ENCODE peak calls at places on chromosomes 11 and 22, in ten cellular contexts. U, E, V, X, P, R, K, M, C and O are unnamed samples.

GRCh38 chr22:29072193-29072978 is 449 bp upstream of the KREMEN1 start:
- DNase-seq in X (peak; percentile 92), R (peak; percentile 69), V (peak; percentile 77), M (peak; percentile 86), P (peak; percentile 83), E (peak; percentile 80), U (peak; percentile 75), K (peak; percentile 60), C (peak; percentile 95), O (peak; percentile 92)

GRCh38 chr11:7592706-7593105 is 78.9 kb downstream of the PPFIBP2 start:
- DNase-seq in E (no peak), C (peak; percentile 90), R (no peak), K (no peak), V (no peak), U (no peak), P (no peak), X (peak; percentile 89), M (peak; percentile 66), O (no peak)

GRCh38 chr11:17683378-17684161 is 35.8 kb upstream of the MYOD1 start:
- DNase-seq in E (no peak), M (peak; percentile 71), K (no peak), R (no peak), C (peak; percentile 48), V (no peak), U (no peak), P (no peak), X (peak; percentile 62), O (no peak)

GRCh38 chr11:79018371-79018849 is 422.4 kb downstream of the TENM4 start:
- DNase-seq in X (peak; percentile 93), E (no peak), U (no peak), V (no peak), C (no peak), K (no peak), R (no peak), P (no peak), M (no peak), O (peak; percentile 44)

GRCh38 chr22:36562261-36562835 is 33.4 kb upstream of the EIF3D start:
- DNase-seq in V (no peak), E (no peak), U (no peak), P (no peak), K (no peak), X (peak; percentile 51), C (peak; percentile 65), M (peak; percentile 41), R (no peak), O (no peak)

GRCh38 chr11:37320921-37321320 is 722.9 kb upstream of the RAG2 start:
- DNase-seq in R (no peak), P (no peak), V (no peak), U (no peak), C (peak; percentile 90), E (no peak), K (no peak), X (no peak), M (no peak), O (no peak)

GRCh38 chr11:62340269-62340901 is 3.1 kb downstream of the ASRGL1 start:
- DNase-seq in R (peak; percentile 44), U (peak; percentile 42), C (peak; percentile 65), E (peak; percentile 35), V (peak; percentile 34), X (peak; percentile 65), K (peak; percentile 41), P (no peak), M (peak; percentile 33), O (peak; percentile 42)

GRCh38 chr11:11416502-11416901 is 63.5 kb upstream of the CSNK2A3 start:
- DNase-seq in V (no peak), U (no peak), M (no peak), C (no peak), E (no peak), R (no peak), K (no peak), P (no peak), X (no peak), O (no peak)

GRCh38 chr11:125090816-125091215 is 20.6 kb downstream of the TMEM218 start:
- DNase-seq in V (no peak), X (no peak), M (no peak), P (no peak), U (no peak), K (no peak), E (no peak), C (no peak), R (no peak), O (peak; percentile 19)

GRCh38 chr11:10728779-10729472 is 22.1 kb upstream of the CTR9 start:
- DNase-seq in C (no peak), P (no peak), E (no peak), R (no peak), M (no peak), V (no peak), X (peak; percentile 62), K (no peak), U (no peak), O (no peak)

GRCh38 chr22:17471901-17472566 is 91.3 kb upstream of the SLC25A18 start:
- DNase-seq in U (no peak), V (no peak), K (no peak), P (no peak), M (no peak), R (no peak), X (peak; percentile 3), C (peak; percentile 4), E (no peak), O (no peak)

GRCh38 chr11:76007179-76007578 is 192.2 kb downstream of the UVRAG start:
- DNase-seq in X (no peak), M (no peak), U (no peak), C (no peak), E (no peak), R (no peak), V (no peak), K (no peak), P (no peak), O (no peak)

GRCh38 chr22:23110922-23111527 is 30.8 kb downstream of the RSPH14 start:
- DNase-seq in U (no peak), C (peak; percentile 7), E (no peak), V (no peak), M (no peak), P (peak; percentile 51), R (no peak), K (no peak), X (no peak), O (no peak)

GRCh38 chr11:18001191-18001590 is 11.7 kb downstream of the SERGEF start:
- DNase-seq in V (no peak), M (no peak), K (no peak), X (peak; percentile 55), P (no peak), E (no peak), R (no peak), C (no peak), U (no peak), O (no peak)

GRCh38 chr22:33860386-33860785 is 59.9 kb downstream of the LARGE1 start:
- DNase-seq in P (no peak), V (no peak), M (no peak), U (no peak), K (no peak), C (no peak), R (no peak), E (no peak), X (no peak), O (no peak)

GRCh38 chr11:111183706-111184105 is 61.8 kb upstream of the POU2AF2 start:
- DNase-seq in K (no peak), V (no peak), R (no peak), P (no peak), X (peak; percentile 68), U (no peak), E (no peak), M (no peak), C (peak; percentile 85), O (no peak)

GRCh38 chr11:45333506-45333971 is 47.4 kb upstream of the SYT13 start:
- DNase-seq in X (peak; percentile 51), K (no peak), V (no peak), C (peak; percentile 8), R (no peak), M (no peak), U (no peak), E (no peak), P (peak; percentile 8), O (peak; percentile 76)

GRCh38 chr11:17802491-17802890 is 67.9 kb downstream of the KCNC1 start:
- DNase-seq in K (no peak), M (no peak), V (no peak), X (no peak), U (no peak), E (no peak), C (no peak), P (no peak), R (no peak), O (no peak)

GRCh38 chr11:59779487-59779886 is 24.3 kb downstream of the STX3 start:
- DNase-seq in V (no peak), X (no peak), K (no peak), P (no peak), C (peak; percentile 49), U (no peak), R (no peak), M (no peak), E (no peak), O (no peak)

GRCh38 chr11:78420255-78420764 is 2.7 kb upstream of the GAB2 start:
- DNase-seq in E (peak; percentile 23), C (peak; percentile 36), K (peak; percentile 24), U (peak; percentile 16), M (peak; percentile 53), P (no peak), X (peak; percentile 85), V (peak; percentile 30), R (peak; percentile 36), O (peak; percentile 82)

GRCh38 chr11:12198261-12198925 is 88.0 kb downstream of the MICAL2 start:
- DNase-seq in P (no peak), X (no peak), R (no peak), M (no peak), V (no peak), C (no peak), K (no peak), E (no peak), U (no peak), O (no peak)

GRCh38 chr11:68048681-68049508 is 10.1 kb downstream of the TCIRG1 start:
- DNase-seq in X (no peak), V (no peak), R (no peak), C (no peak), M (no peak), K (no peak), E (no peak), U (no peak), P (no peak), O (no peak)

GRCh38 chr11:44936527-44936926 is 14.2 kb downstream of the TP53I11 start:
- DNase-seq in R (peak; percentile 79), C (peak; percentile 76), M (peak; percentile 79), V (peak; percentile 70), U (peak; percentile 69), X (peak; percentile 90), K (peak; percentile 75), E (peak; percentile 73), P (no peak), O (peak; percentile 66)

GRCh38 chr22:19680911-19681862 is 33.1 kb upstream of the SEPTIN5 start:
- DNase-seq in X (no peak), R (no peak), V (no peak), P (no peak), U (no peak), E (no peak), K (no peak), C (no peak), M (no peak), O (no peak)